ENCODE peak calls at places on chromosomes 7 and 10, in five cellular contexts. W is MM.1S, L is SK-N-SH, D is PC-3, R is HCT116. F is an unnamed sample.
A peak's percentile ranks its signal among the peaks of the same experiment; 100 is the strongest.

GRCh38 chr7:67343566-67343965 is 346.9 kb downstream of the TYW1 start:
- DNase-seq in W (no peak), L (peak; percentile 67), D (no peak), R (no peak), F (no peak)

GRCh38 chr7:56449762-56450161 is 333.5 kb upstream of the NUPR2 start:
- DNase-seq in W (no peak), L (no peak), D (no peak), R (no peak), F (no peak)

GRCh38 chr10:30454744-30455498 is 20.9 kb downstream of the MAP3K8 start:
- DNase-seq in W (no peak), L (no peak), D (no peak), R (no peak), F (no peak)

GRCh38 chr7:20798694-20799121 is 12.0 kb upstream of the SP8 start:
- DNase-seq in W (peak; percentile 9), L (no peak), D (no peak), R (no peak), F (peak; percentile 74)

GRCh38 chr10:99539120-99539519 is 6.4 kb downstream of the NKX2-3 start:
- DNase-seq in W (no peak), L (no peak), D (no peak), R (no peak), F (no peak)

GRCh38 chr10:55374060-55374459 is 573.0 kb upstream of the PCDH15 start:
- DNase-seq in W (no peak), L (no peak), D (no peak), R (no peak), F (no peak)

GRCh38 chr7:81883801-81884393 is 114.0 kb upstream of the HGF start:
- DNase-seq in W (no peak), L (no peak), D (no peak), R (no peak), F (no peak)

GRCh38 chr7:105682331-105683070 is 101.2 kb upstream of the EFCAB10 start:
- DNase-seq in W (no peak), L (no peak), D (peak; percentile 43), R (no peak), F (no peak)

GRCh38 chr10:35564276-35564982 is 40.7 kb upstream of the GJD4 start:
- DNase-seq in W (no peak), L (no peak), D (no peak), R (no peak), F (no peak)

GRCh38 chr7:123674399-123675091 is 18.9 kb downstream of the LMOD2 start:
- DNase-seq in W (no peak), L (no peak), D (no peak), R (no peak), F (no peak)

GRCh38 chr7:137734221-137734620 is 112.6 kb downstream of the DGKI start:
- DNase-seq in W (no peak), L (no peak), D (no peak), R (no peak), F (no peak)

GRCh38 chr7:22201182-22201880 is 155.6 kb downstream of the RAPGEF5 start:
- DNase-seq in W (no peak), L (no peak), D (no peak), R (no peak), F (no peak)

GRCh38 chr7:97024209-97025129 is at the start of gene DLX5:
- DNase-seq in W (no peak), L (peak; percentile 84), D (peak; percentile 72), R (no peak), F (peak; percentile 90)

GRCh38 chr7:27073066-27073465 is 22.7 kb downstream of the HOXA1 start:
- DNase-seq in W (no peak), L (no peak), D (peak; percentile 82), R (no peak), F (no peak)

GRCh38 chr10:71527135-71527534 is 130.4 kb downstream of the CDH23 start:
- DNase-seq in W (no peak), L (no peak), D (no peak), R (no peak), F (no peak)

GRCh38 chr7:111639894-111640293 is 77.6 kb upstream of the IMMP2L start:
- DNase-seq in W (no peak), L (no peak), D (no peak), R (no peak), F (no peak)

GRCh38 chr7:84191842-84192241 is 2.7 kb downstream of the SEMA3A start:
- DNase-seq in W (no peak), L (no peak), D (peak; percentile 38), R (no peak), F (no peak)

GRCh38 chr7:148773344-148773743 is 74.6 kb downstream of the CUL1 start:
- DNase-seq in W (peak; percentile 93), L (no peak), D (no peak), R (no peak), F (no peak)

GRCh38 chr10:68276224-68276623 is 44.3 kb upstream of the ATOH7 start:
- DNase-seq in W (no peak), L (no peak), D (no peak), R (no peak), F (no peak)

GRCh38 chr7:4166340-4166739 is 515.8 kb upstream of the FOXK1 start:
- DNase-seq in W (no peak), L (no peak), D (no peak), R (no peak), F (no peak)

GRCh38 chr7:4163565-4164203 is 518.4 kb upstream of the FOXK1 start:
- DNase-seq in W (no peak), L (no peak), D (no peak), R (no peak), F (no peak)

GRCh38 chr7:4166807-4167206 is 515.3 kb upstream of the FOXK1 start:
- DNase-seq in W (no peak), L (no peak), D (no peak), R (no peak), F (no peak)

GRCh38 chr7:4162845-4163564 is 519.1 kb upstream of the FOXK1 start:
- DNase-seq in W (no peak), L (no peak), D (no peak), R (no peak), F (no peak)

DNA sequence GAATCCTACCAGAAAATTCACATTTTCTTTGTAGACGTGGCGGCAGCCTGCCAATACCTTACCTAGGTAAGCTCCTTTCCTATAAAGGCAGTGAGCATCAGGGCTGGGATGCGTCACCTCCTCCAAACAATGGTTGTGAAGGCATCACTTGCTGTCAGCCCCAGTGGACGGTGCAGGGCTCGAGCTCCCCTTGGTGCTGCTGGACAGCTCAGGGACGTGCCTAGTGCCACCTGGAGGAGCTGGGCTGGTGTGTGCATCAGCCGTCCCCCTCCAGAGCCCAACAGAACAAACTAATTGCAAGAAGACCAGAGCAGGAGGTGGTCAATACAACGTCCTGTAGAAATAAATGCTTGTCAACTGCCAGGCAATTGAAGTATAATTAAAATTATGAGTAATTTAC is 517.5 kb upstream of the FOXK1 start:
- DNase-seq in W (no peak), L (no peak), D (no peak), R (no peak), F (peak; percentile 49)
- TF ChIP-seq EZH2phosphoT487 in W (no peak), L (no peak), D (no peak), R (no peak), F (no peak)

DNA sequence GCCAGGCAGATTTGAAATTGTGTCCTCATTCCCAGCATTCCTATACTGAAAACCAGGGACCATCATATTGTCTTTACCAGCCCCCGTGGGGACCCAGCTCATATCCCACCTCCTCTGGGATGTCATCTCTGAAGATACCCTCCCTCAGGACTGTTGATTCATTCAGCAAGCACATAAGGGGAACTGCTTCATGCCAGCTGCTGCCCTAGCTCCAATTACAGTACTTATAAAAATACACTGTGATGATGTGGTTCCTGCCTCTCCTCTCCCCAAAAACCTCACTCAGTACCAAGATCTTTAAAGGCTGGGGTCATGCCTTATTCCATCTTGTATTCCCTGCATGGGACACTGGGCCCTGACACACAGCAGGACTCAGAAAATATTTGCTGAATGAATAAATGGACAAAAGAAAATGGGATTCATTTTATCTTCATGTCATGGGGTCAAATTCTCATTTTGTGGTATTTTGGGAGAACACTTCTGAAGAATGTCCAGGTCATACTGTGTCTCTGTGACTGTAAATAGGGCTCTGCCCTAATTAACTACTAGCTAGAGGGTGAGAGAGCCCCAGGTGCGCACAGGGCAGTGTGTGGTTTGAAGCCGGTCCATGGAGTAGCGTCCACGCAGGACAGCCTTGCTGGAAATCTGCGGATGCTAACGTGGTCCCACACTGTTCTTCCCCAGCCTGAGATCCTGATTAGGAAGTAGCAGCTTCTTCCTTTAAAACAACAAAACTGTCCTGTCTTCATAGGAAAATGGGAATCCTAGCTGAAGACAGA is 29.0 kb upstream of the DAGLB start:
- DNase-seq in W (no peak), L (no peak), D (no peak), R (no peak), F (no peak)
- H3K4me3 ChIP-seq in W (no peak overlapping the region), L (no peak overlapping the region), D (no peak overlapping the region), R (no peak overlapping the region), F (no peak overlapping the region)

DNA sequence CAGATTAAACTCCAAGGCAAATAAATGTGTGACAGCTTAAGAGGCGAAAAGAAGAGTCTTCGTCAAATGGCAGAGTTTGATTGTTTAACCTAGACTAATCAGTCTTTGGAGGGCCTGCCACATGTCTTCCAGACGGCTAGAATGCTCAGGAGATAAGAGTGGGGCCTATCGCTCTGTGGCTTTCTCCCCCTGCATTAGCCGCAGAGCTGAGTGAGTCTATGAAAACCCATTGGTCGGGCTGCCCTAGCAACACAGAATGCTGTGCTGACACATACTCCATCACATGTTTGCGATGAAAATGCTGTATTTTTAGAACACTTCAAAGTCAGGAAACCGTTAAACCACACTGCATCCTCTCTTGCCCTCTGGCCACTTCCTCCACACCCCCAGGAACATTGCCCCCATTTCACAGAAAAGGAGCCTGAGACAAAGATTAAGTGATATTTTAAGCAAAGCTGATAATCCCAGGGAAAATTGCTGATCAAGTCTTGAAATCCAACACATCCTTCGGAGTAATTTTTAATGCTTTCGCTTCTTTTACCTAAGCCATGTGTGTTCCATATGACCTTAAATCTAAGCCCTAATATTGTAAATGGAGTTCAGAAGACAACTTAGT is 161.0 kb downstream of the CELF2 start:
- DNase-seq in W (peak; percentile 98), L (peak; percentile 21), D (no peak), R (no peak), F (no peak)
- H3K9ac ChIP-seq in W (peak overlapping the region; percentile 98), L (no peak overlapping the region), D (no peak overlapping the region), R (no peak overlapping the region), F (no peak overlapping the region)

DNA sequence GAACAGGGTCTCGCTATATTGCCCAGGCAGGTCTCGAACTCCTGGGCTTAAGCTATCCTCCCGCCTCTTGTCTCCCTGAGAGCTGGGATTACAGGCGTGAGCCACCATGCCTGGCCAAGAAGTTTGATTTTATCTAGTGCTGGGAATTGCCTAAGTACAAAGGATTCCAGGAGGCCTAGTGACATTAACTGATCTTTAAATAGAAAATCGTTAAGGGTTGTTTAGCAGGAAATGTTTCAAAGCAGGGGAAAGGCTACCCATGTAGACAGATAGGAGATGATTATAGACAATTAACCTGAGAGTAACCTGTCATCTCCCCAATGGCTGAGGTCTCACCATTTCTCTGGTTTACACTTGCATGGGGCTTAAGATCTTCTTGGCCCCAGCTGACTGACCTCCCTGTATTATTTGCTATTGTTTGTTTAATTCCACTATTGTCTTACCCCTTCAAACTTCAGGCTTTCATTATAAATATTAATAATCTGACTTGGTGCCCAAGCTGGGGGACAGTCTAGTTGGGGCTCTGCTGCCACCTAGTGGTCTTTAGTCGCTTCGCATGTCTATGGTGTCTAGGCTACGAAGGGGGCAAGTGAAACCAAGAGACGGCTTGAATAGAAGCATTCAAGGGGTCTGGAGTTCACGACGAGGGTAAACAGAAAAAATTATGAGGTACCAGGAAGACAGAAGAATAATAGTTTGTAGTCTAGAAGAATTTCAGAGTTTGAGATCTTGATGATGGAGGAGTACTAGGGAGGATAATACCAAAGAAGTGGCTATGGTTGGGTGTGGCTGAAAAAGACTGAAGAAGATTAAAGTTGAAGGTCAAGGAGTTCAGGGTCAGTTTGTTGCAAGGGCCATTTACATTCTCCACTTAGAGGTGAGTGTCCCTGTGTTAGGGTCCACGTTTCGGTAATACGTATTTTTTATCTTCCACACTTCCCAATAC is 40.4 kb upstream of the BPGM start:
- DNase-seq in W (peak; percentile 70), L (peak; percentile 66), D (peak; percentile 78), R (peak; percentile 34), F (peak; percentile 75)
- TF ChIP-seq EZH2phosphoT487 in W (no peak), L (no peak), D (no peak), R (no peak), F (no peak)

GRCh38 chr10:102552533-102552932 is 48.8 kb downstream of the SUFU start:
- DNase-seq in W (no peak), L (peak; percentile 34), D (no peak), R (no peak), F (no peak)
- H3K4me3 ChIP-seq in W (no peak overlapping the region), L (no peak overlapping the region), D (no peak overlapping the region), R (no peak overlapping the region), F (no peak overlapping the region)

F was measured in neural progenitor cell.